ENCODE peak calls at places on chromosomes 3 and 15, in six cellular contexts. V is CD4-positive, CD25-positive, alpha-beta regulatory T cell; A is right atrium auricular region; H is SK-N-SH; F is cardiac muscle cell; N is GM23248. J is an unnamed sample.

GRCh38 chr15:70044168-70044567 is 53.5 kb downstream of the TLE3 start:
- DNase-seq in V (no peak), A (no peak), H (no peak), F (no peak), N (no peak), J (no peak)

GRCh38 chr3:53724566-53724965 is 121.7 kb downstream of the CHDH start:
- DNase-seq in V (no peak), A (no peak), H (no peak), F (no peak), N (peak; percentile 36), J (no peak)

GRCh38 chr3:177824190-177824786 is 627.0 kb upstream of the TBL1XR1 start:
- DNase-seq in V (no peak), A (peak; percentile 86), H (peak; percentile 65), F (peak; percentile 94), N (peak; percentile 76), J (peak; percentile 30)

GRCh38 chr3:106290304-106290997 is 421.6 kb upstream of the CBLB start:
- DNase-seq in V (no peak), A (no peak), H (no peak), F (no peak), N (no peak), J (no peak)

GRCh38 chr3:63687569-63688233 is 35.2 kb downstream of the SNTN start:
- DNase-seq in V (no peak), A (no peak), H (no peak), F (no peak), N (peak; percentile 27), J (no peak)

GRCh38 chr3:69458798-69459197 is 72.9 kb upstream of the FRMD4B start:
- DNase-seq in V (no peak), A (no peak), H (no peak), F (no peak), N (no peak), J (no peak)

GRCh38 chr3:126968328-126968994 is 14.5 kb upstream of the PLXNA1 start:
- DNase-seq in V (no peak), A (no peak), H (no peak), F (no peak), N (no peak), J (peak; percentile 47)

GRCh38 chr3:31754575-31755278 is 222.0 kb downstream of the STT3B start:
- DNase-seq in V (no peak), A (no peak), H (peak; percentile 7), F (no peak), N (no peak), J (no peak)

DNA sequence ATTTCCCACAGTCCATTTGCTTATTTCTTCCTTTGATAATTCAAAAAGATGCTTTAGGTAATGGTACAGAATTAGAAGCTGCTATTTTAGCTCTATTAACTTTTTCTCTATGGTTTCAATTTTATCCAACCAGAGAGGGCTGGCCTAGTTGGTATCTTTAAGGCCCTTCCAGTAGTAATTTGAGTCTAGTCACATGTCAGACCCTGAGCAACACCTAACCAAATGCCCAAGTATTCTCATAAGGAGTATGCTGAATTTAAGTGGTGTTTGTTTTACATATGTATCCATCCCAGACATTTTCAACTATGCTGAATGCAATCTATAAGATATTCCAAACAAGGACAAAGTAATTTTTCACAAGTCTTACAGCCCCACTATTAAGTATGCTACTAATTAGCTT is 9.6 kb downstream of the DNAJC19 start:
- DNase-seq in V (no peak), A (no peak), H (no peak), F (no peak), N (no peak), J (no peak)
- H3K4me1 ChIP-seq in V (no peaks in the 10 kb centered on the region), A (no peaks in the 10 kb centered on the region), H (no peaks in the 10 kb centered on the region), F (peaks cover 18% of the 10 kb centered on the region), N (no peaks in the 10 kb centered on the region), J (no peaks in the 10 kb centered on the region)

GRCh38 chr15:63539517-63539916 is 35.1 kb downstream of the USP3 start:
- DNase-seq in V (no peak), A (no peak), H (no peak), F (peak; percentile 65), N (no peak), J (no peak)

GRCh38 chr15:63532307-63532744 is 27.9 kb downstream of the USP3 start:
- DNase-seq in V (no peak), A (no peak), H (no peak), F (peak; percentile 44), N (peak; percentile 66), J (no peak)

GRCh38 chr15:63531586-63531985 is 27.2 kb downstream of the USP3 start:
- DNase-seq in V (no peak), A (no peak), H (no peak), F (no peak), N (no peak), J (no peak)

GRCh38 chr15:63538876-63539275 is 34.5 kb downstream of the USP3 start:
- DNase-seq in V (no peak), A (no peak), H (no peak), F (no peak), N (no peak), J (no peak)

GRCh38 chr15:63535689-63536088 is 31.3 kb downstream of the USP3 start:
- DNase-seq in V (no peak), A (no peak), H (no peak), F (no peak), N (no peak), J (no peak)
- H3K4me1 ChIP-seq in V (no peaks in the 10 kb centered on the region), A (no peaks in the 10 kb centered on the region), H (no peaks in the 10 kb centered on the region), F (peaks cover 11% of the 10 kb centered on the region), N (peaks cover 6% of the 10 kb centered on the region), J (no peaks in the 10 kb centered on the region)

GRCh38 chr3:45991341-45991740 is 4.3 kb downstream of the FYCO1 start:
- DNase-seq in V (no peak), A (no peak), H (no peak), F (no peak), N (no peak), J (no peak)
- H3K4me1 ChIP-seq in V (peaks cover 87% of the 10 kb centered on the region), A (no peaks in the 10 kb centered on the region), H (peaks cover 51% of the 10 kb centered on the region), F (peaks cover 83% of the 10 kb centered on the region), N (peaks cover 51% of the 10 kb centered on the region), J (peaks cover 27% of the 10 kb centered on the region)

DNA sequence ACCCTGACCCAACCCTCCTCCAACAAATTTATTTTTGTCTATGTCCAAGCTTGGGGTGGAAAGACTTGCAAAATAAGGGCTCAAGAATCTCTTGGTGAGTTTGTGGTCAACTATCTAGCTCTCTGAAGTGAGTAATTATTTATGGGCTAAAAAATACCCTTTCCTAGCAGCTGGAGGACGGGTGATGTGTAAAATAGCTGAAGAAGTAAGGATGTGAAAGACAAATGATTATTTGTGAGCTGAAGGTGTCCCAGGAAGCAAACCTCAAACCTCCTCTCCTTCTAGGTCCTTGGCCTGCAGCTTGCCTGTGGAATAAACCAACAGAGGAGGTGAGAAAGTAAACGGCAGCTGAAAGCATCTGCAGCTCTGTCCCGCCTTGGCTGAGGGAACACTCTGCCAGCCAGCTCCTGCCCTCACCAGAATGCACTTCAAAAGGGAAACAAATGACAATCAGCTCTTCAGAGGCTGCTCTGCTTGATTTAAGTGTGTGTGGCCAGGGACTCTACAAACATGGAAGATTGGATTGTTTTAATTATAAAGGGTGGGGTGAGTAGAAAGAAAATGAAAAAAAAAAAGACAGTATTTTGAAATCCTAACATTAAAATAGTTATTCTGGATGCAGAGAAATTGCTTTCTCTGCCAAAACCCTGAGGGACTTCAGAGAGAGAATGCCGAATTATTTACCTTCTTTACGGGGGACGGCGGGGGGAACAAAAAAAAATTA is 60.3 kb downstream of the TM4SF4 start:
- DNase-seq in V (no peak), A (no peak), H (no peak), F (peak; percentile 59), N (peak; percentile 72), J (no peak)
- H3K4me1 ChIP-seq in V (no peaks in the 10 kb centered on the region), A (no peaks in the 10 kb centered on the region), H (peaks cover 26% of the 10 kb centered on the region), F (peaks cover 51% of the 10 kb centered on the region), N (peaks cover 63% of the 10 kb centered on the region), J (peaks cover 41% of the 10 kb centered on the region)

DNA sequence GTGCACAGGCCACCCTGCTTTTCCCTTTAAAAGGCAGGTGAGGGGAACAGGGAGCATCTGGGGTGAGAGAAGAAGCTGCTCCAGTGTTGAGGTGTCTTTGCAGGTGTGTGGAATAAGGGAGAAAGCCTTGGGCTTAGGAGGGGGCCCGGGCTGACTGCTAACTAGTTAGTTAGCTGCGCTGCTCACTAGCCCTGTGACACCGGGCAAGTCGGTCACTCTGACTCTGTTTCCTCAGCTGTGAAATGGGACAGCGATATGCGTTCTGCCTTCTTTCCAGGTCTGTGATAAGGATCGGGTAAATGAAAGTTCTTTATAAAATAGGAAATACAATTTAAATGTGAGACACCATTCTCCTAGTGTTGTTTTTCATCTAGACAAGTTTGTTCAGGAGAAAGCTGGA is 28.1 kb downstream of the PDIA5 start:
- DNase-seq in V (no peak), A (no peak), H (no peak), F (no peak), N (no peak), J (no peak)
- H3K4me1 ChIP-seq in V (no peaks in the 10 kb centered on the region), A (no peaks in the 10 kb centered on the region), H (peaks cover 4% of the 10 kb centered on the region), F (peaks cover 40% of the 10 kb centered on the region), N (peaks cover 12% of the 10 kb centered on the region), J (peaks cover 40% of the 10 kb centered on the region)

GRCh38 chr3:30642715-30643361 is 36.4 kb downstream of the TGFBR2 start:
- DNase-seq in V (no peak), A (no peak), H (no peak), F (no peak), N (no peak), J (no peak)
- H3K4me1 ChIP-seq in V (peaks cover 91% of the 10 kb centered on the region), A (no peaks in the 10 kb centered on the region), H (peaks cover 20% of the 10 kb centered on the region), F (peaks cover 23% of the 10 kb centered on the region), N (peaks cover 40% of the 10 kb centered on the region), J (no peaks in the 10 kb centered on the region)

GRCh38 chr15:92315595-92316211 is 78.0 kb upstream of the ST8SIA2 start:
- DNase-seq in V (no peak), A (no peak), H (no peak), F (no peak), N (no peak), J (no peak)
- H3K4me1 ChIP-seq in V (no peaks in the 10 kb centered on the region), A (no peaks in the 10 kb centered on the region), H (no peaks in the 10 kb centered on the region), F (peaks cover 13% of the 10 kb centered on the region), N (no peaks in the 10 kb centered on the region), J (no peaks in the 10 kb centered on the region)

GRCh38 chr3:195255176-195255500 is 15.8 kb downstream of the XXYLT1 start:
- DNase-seq in V (no peak), A (no peak), H (no peak), F (no peak), N (no peak), J (no peak)

GRCh38 chr3:195253981-195254432 is 17.0 kb downstream of the XXYLT1 start:
- DNase-seq in V (no peak), A (no peak), H (no peak), F (no peak), N (no peak), J (no peak)

GRCh38 chr3:195256639-195257453 is 14.1 kb downstream of the XXYLT1 start:
- DNase-seq in V (no peak), A (no peak), H (no peak), F (no peak), N (no peak), J (no peak)

GRCh38 chr3:195254454-195255175 is 16.3 kb downstream of the XXYLT1 start:
- DNase-seq in V (no peak), A (no peak), H (peak; percentile 67), F (no peak), N (no peak), J (no peak)

GRCh38 chr3:195255571-195256501 is 15.1 kb downstream of the XXYLT1 start:
- DNase-seq in V (no peak), A (no peak), H (no peak), F (no peak), N (no peak), J (no peak)
- H3K4me1 ChIP-seq in V (peaks cover 27% of the 10 kb centered on the region), A (no peaks in the 10 kb centered on the region), H (peaks cover 34% of the 10 kb centered on the region), F (peaks cover 18% of the 10 kb centered on the region), N (peaks cover 23% of the 10 kb centered on the region), J (peaks cover 12% of the 10 kb centered on the region)

GRCh38 chr15:40244961-40245523 is 6.2 kb downstream of the PAK6 start:
- DNase-seq in V (no peak), A (no peak), H (no peak), F (no peak), N (no peak), J (peak; percentile 7)
- H3K4me1 ChIP-seq in V (no peaks in the 10 kb centered on the region), A (no peaks in the 10 kb centered on the region), H (peaks cover 9% of the 10 kb centered on the region), F (peaks cover 6% of the 10 kb centered on the region), N (no peaks in the 10 kb centered on the region), J (peaks cover under 1% of the 10 kb centered on the region)